ENCODE peak calls at places on chromosomes 6 and 20, in four cellular contexts. One of them, this sample, is unnamed.

GRCh38 chr20:24095303-24095702 is 106.7 kb upstream of the GGTLC1 start:
- DNase-seq in uterus: no peak
- DNase-seq in IMR-90: no peak
- DNase-seq in astrocyte: no peak
- DNase-seq in this sample: no peak

GRCh38 chr6:149806127-149806526 is 56.6 kb downstream of the PCMT1 start:
- DNase-seq in uterus: no peak
- DNase-seq in IMR-90: peak; percentile 31
- DNase-seq in astrocyte: peak; percentile 8
- DNase-seq in this sample: no peak

GRCh38 chr20:6055981-6056569 is 2.2 kb upstream of the LRRN4 start:
- DNase-seq in astrocyte: no peak
- DNase-seq in IMR-90: no peak
- DNase-seq in uterus: no peak
- DNase-seq in this sample: no peak

GRCh38 chr6:70103798-70104197 is 199.1 kb downstream of the COL9A1 start:
- DNase-seq in astrocyte: no peak
- DNase-seq in uterus: no peak
- DNase-seq in IMR-90: no peak
- DNase-seq in this sample: peak; percentile 6

GRCh38 chr6:161105408-161105807 is 113.8 kb downstream of the MAP3K4 start:
- DNase-seq in uterus: no peak
- DNase-seq in IMR-90: no peak
- DNase-seq in astrocyte: no peak
- DNase-seq in this sample: peak; percentile 56

GRCh38 chr6:144714031-144714732 is 429.0 kb downstream of the UTRN start:
- DNase-seq in astrocyte: no peak
- DNase-seq in uterus: no peak
- DNase-seq in IMR-90: no peak
- DNase-seq in this sample: no peak

GRCh38 chr6:36432151-36432633 is 10.5 kb downstream of the PXT1 start:
- DNase-seq in astrocyte: peak; percentile 67
- DNase-seq in uterus: no peak
- DNase-seq in IMR-90: peak; percentile 63
- DNase-seq in this sample: no peak

GRCh38 chr6:26064619-26065257 is 22.5 kb upstream of the HFE start:
- DNase-seq in IMR-90: peak; percentile 59
- DNase-seq in astrocyte: peak; percentile 18
- DNase-seq in uterus: no peak
- DNase-seq in this sample: no peak

GRCh38 chr20:41969656-41970055 is 351.5 kb upstream of the CHD6 start:
- DNase-seq in astrocyte: no peak
- DNase-seq in uterus: no peak
- DNase-seq in IMR-90: no peak
- DNase-seq in this sample: no peak

GRCh38 chr6:46170357-46171289 is at the start of gene ENPP5:
- DNase-seq in astrocyte: no peak
- DNase-seq in IMR-90: no peak
- DNase-seq in uterus: peak; percentile 43
- DNase-seq in this sample: no peak

GRCh38 chr20:45969712-45970634 is 2.0 kb downstream of the ZNF335 start:
- DNase-seq in IMR-90: peak; percentile 64
- DNase-seq in uterus: no peak
- DNase-seq in astrocyte: peak; percentile 45
- DNase-seq in this sample: no peak

GRCh38 chr6:121755500-121755899 is 320.1 kb downstream of the GJA1 start:
- DNase-seq in astrocyte: no peak
- DNase-seq in uterus: no peak
- DNase-seq in IMR-90: no peak
- DNase-seq in this sample: no peak

GRCh38 chr6:88855521-88856152 is 107.8 kb downstream of the RNGTT start:
- DNase-seq in IMR-90: peak; percentile 31
- DNase-seq in astrocyte: no peak
- DNase-seq in uterus: no peak
- DNase-seq in this sample: no peak

GRCh38 chr6:72857791-72858190 is 235.9 kb downstream of the KCNQ5 start:
- DNase-seq in IMR-90: peak; percentile 59
- DNase-seq in astrocyte: peak; percentile 45
- DNase-seq in uterus: no peak
- DNase-seq in this sample: peak; percentile 42

GRCh38 chr6:89139509-89140346 is 6.1 kb upstream of the PM20D2 start:
- DNase-seq in astrocyte: no peak
- DNase-seq in uterus: no peak
- DNase-seq in IMR-90: peak; percentile 70
- DNase-seq in this sample: no peak

GRCh38 chr20:63536997-63537524 is at the start of gene PTK6:
- DNase-seq in astrocyte: no peak
- DNase-seq in IMR-90: no peak
- DNase-seq in uterus: no peak
- DNase-seq in this sample: peak; percentile 57

GRCh38 chr20:12594410-12595130 is 414.2 kb upstream of the SPTLC3 start:
- DNase-seq in IMR-90: no peak
- DNase-seq in astrocyte: no peak
- DNase-seq in uterus: no peak
- DNase-seq in this sample: no peak

GRCh38 chr6:93423542-93423941 is 4.2 kb upstream of the EPHA7 start:
- DNase-seq in astrocyte: peak; percentile 18
- DNase-seq in IMR-90: no peak
- DNase-seq in uterus: peak; percentile 13
- DNase-seq in this sample: no peak

GRCh38 chr20:40962733-40963504 is 65.7 kb upstream of the TOP1 start:
- DNase-seq in IMR-90: peak; percentile 44
- DNase-seq in uterus: peak; percentile 71
- DNase-seq in astrocyte: no peak
- DNase-seq in this sample: peak; percentile 42

GRCh38 chr6:128415387-128415786 is 105.0 kb downstream of the PTPRK start:
- DNase-seq in IMR-90: no peak
- DNase-seq in astrocyte: no peak
- DNase-seq in uterus: no peak
- DNase-seq in this sample: no peak

GRCh38 chr20:57388953-57389694 is 2.1 kb upstream of the RBM38 start:
- DNase-seq in uterus: peak; percentile 76
- DNase-seq in astrocyte: peak; percentile 41
- DNase-seq in IMR-90: peak; percentile 15
- DNase-seq in this sample: no peak

GRCh38 chr20:5864873-5865582 is 85.3 kb downstream of the TRMT6 start:
- DNase-seq in astrocyte: peak; percentile 60
- DNase-seq in IMR-90: peak; percentile 67
- DNase-seq in uterus: no peak
- DNase-seq in this sample: peak; percentile 53

GRCh38 chr6:121210943-121211342 is 123.3 kb downstream of the TBC1D32 start:
- DNase-seq in astrocyte: no peak
- DNase-seq in uterus: no peak
- DNase-seq in IMR-90: no peak
- DNase-seq in this sample: no peak

GRCh38 chr20:18019068-18019467 is 38.6 kb downstream of the OVOL2 start:
- DNase-seq in astrocyte: no peak
- DNase-seq in IMR-90: peak; percentile 4
- DNase-seq in uterus: no peak
- DNase-seq in this sample: no peak

GRCh38 chr6:70312165-70312564 is 9.3 kb upstream of the COL9A1 start:
- DNase-seq in IMR-90: peak; percentile 78
- DNase-seq in astrocyte: peak; percentile 95
- DNase-seq in uterus: no peak
- DNase-seq in this sample: peak; percentile 98

GRCh38 chr20:23832775-23833508 is 6.4 kb upstream of the CST2 start:
- DNase-seq in uterus: no peak
- DNase-seq in IMR-90: no peak
- DNase-seq in astrocyte: no peak
- DNase-seq in this sample: no peak

GRCh38 chr6:2197177-2197671 is 48.2 kb downstream of the GMDS start:
- DNase-seq in IMR-90: peak; percentile 59
- DNase-seq in uterus: no peak
- DNase-seq in astrocyte: peak; percentile 72
- DNase-seq in this sample: no peak

GRCh38 chr6:17867880-17868279 is 119.6 kb downstream of the KIF13A start:
- DNase-seq in uterus: no peak
- DNase-seq in IMR-90: peak; percentile 81
- DNase-seq in astrocyte: peak; percentile 80
- DNase-seq in this sample: peak; percentile 32

GRCh38 chr6:96246563-96246962 is 230.8 kb downstream of the FUT9 start:
- DNase-seq in IMR-90: no peak
- DNase-seq in uterus: no peak
- DNase-seq in astrocyte: peak; percentile 20
- DNase-seq in this sample: no peak

GRCh38 chr20:13355386-13355785 is 134.3 kb downstream of the ISM1 start:
- DNase-seq in IMR-90: no peak
- DNase-seq in uterus: no peak
- DNase-seq in astrocyte: no peak
- DNase-seq in this sample: peak; percentile 71

GRCh38 chr6:52829046-52829817 is 11.4 kb downstream of the GSTA5 start:
- DNase-seq in astrocyte: no peak
- DNase-seq in uterus: no peak
- DNase-seq in IMR-90: no peak
- DNase-seq in this sample: no peak

GRCh38 chr6:143063631-143064030 is 2.9 kb downstream of the AIG1 start:
- DNase-seq in IMR-90: no peak
- DNase-seq in uterus: no peak
- DNase-seq in astrocyte: peak; percentile 9
- DNase-seq in this sample: no peak

DNA sequence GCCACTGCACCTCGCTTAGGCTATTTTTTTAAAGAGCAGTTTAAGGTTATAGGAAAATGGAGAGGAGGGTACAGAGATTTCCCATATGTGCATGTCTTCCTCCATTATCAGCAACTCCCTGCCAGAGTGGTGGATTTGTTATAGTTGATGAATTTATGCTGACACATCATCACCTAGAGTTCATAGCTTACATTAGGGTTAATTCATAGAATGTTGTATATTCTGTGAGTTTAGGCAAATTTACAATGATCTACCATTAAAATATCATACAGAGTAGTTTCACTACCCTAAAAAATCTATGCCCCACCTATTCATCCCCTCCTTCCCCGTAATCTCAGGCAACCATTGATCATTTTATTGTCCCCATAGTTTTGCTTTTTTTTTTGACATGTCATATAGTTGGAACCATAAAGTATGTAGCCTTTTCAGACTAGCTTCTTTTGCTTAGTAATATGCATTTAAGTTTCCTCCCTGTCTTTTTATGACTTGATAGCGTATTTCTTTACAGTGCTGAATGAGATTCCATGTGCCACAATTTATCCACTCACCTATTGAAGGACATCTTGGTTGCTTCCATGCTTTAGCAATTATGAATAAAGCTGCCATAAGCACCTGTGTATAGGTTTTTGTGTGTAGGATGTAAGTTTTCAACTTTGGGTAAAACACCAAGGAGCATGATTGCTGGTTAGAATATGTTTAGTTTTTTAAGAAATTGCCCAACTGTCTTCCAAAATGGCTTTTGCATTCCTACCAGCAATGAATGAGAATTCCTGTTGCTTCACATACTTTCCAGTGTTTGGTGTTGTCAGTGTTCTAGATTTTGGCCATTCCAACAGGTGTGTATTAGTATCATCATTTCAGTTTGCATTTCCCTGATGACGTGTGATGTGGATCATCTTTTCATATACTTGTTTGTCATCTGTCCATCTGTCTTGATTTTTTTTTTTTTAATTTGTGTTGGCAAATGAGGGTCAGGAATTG is 60.2 kb downstream of the NCOA3 start:
- DNase-seq in astrocyte: no peak
- DNase-seq in IMR-90: no peak
- DNase-seq in uterus: no peak
- DNase-seq in this sample: no peak
- H3K27ac ChIP-seq in astrocyte: no peak overlapping the region
- H3K27ac ChIP-seq in IMR-90: no peak overlapping the region
- H3K27ac ChIP-seq in uterus: no peak overlapping the region
- H3K27ac ChIP-seq in this sample: no peak overlapping the region

DNA sequence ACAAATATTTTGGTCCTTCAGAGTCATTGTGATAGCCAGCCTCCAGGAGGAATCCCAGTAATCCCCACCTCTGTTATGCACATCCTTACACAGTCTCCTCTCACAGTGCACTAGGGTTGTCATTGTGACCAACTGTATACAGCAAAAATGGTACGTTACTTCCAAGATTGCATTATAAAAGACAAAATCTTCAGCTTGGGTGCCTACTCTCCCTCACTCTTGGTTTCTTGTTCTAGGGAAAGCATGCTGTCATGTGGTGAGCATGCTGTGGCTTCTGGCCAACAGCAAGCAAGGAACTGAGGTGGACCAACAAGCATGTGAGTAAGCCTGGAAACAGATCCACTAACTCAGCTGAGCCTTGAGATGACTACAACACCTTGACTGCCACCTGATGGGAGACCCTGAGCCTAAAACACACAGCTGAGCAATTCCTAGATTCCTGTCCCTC is 130.1 kb upstream of the DST start:
- DNase-seq in IMR-90: peak; percentile 93
- DNase-seq in uterus: no peak
- DNase-seq in astrocyte: peak; percentile 86
- DNase-seq in this sample: peak; percentile 81
- H3K4me1 ChIP-seq in IMR-90: peaks cover 5% of the 10 kb centered on the region
- H3K4me1 ChIP-seq in uterus: peaks cover 7% of the 10 kb centered on the region
- H3K4me1 ChIP-seq in astrocyte: peaks cover 27% of the 10 kb centered on the region
- H3K4me1 ChIP-seq in this sample: peaks cover 8% of the 10 kb centered on the region

DNA sequence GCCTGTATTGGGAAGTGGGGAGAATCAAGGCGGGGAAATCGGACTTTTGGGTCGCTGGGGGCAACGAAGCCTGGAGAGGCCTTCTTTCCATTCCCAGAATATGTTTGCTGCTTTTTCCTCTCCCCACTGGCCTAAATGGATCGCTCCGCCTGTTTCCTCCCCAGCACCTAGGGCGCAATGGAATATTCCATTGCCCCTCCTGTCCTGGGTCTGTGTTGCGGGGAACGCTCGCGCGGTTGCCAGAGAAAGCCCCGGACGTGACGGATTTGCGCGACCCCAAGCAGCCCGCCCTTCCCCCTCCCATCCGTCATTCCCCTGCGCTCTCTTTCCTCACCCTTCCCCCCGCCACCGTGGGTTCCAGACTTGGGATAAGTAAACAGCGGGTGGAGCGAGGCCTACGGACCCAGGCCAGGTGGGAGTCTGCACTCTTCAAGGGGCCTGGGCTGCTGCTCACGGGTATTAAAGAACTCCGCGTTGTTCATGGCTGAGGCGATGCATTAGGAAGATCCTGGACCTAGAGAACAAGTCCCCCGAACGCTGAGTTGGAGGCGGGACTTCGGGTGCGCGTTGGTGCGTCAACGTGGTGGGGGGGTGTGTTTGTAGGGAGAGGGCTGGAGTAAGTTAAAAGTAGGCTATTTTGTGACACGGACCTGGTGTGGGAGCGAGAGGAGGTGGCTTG is at the start of gene PPT2:
- DNase-seq in uterus: peak; percentile 94
- DNase-seq in astrocyte: peak; percentile 87
- DNase-seq in IMR-90: peak; percentile 91
- DNase-seq in this sample: peak; percentile 80
- TF ChIP-seq CTCF in uterus: peak; percentile 1
- TF ChIP-seq CTCF in astrocyte: no peak
- TF ChIP-seq CTCF in IMR-90: no peak
- TF ChIP-seq CTCF in this sample: no peak

DNA sequence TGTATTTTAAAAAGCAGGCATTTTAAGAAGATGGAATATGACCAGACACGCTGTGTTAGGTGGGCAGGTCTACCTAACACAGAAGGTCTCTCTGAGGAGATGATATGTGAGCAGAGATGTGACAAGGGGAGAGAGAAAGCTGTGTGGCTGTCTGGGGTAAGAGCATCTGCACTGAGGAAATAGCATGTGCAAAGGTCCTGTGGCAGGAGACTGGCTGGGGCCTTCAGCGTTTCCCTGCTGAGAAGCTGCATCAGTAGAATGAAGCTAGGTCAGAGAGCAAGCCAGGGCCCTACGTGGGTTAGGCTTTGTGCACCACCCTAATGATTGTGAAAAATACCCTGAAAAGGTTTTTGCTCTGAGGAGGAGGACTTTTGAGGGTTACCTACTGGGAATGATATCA is 87.0 kb downstream of the TXNDC5 start:
- DNase-seq in uterus: no peak
- DNase-seq in astrocyte: no peak
- DNase-seq in IMR-90: no peak
- DNase-seq in this sample: no peak
- H3K27ac ChIP-seq in uterus: no peak overlapping the region
- H3K27ac ChIP-seq in astrocyte: no peak overlapping the region
- H3K27ac ChIP-seq in IMR-90: no peak overlapping the region
- H3K27ac ChIP-seq in this sample: no peak overlapping the region